ENCODE peak calls at places on chromosomes 6 and 20, in seven cellular contexts. One of them, this sample, is unnamed. For H3K27me3, the result is how much of the 10 kb centered on the place peaks cover.

GRCh38 chr6:18262812-18263560 is 1.3 kb downstream of the DEK start:
- ATAC-seq in left lung: no peak
- ATAC-seq in GM23338: no peak
- ATAC-seq in aorta: no peak
- ATAC-seq in HCT116: no peak
- ATAC-seq in K562: peak
- ATAC-seq in heart left ventricle: no peak
- ATAC-seq in this sample: no peak

GRCh38 chr6:130982941-130983456 is 80.0 kb downstream of the EPB41L2 start:
- ATAC-seq in heart left ventricle: no peak
- ATAC-seq in GM23338: no peak
- ATAC-seq in K562: no peak
- ATAC-seq in HCT116: no peak
- ATAC-seq in left lung: no peak
- ATAC-seq in aorta: no peak
- ATAC-seq in this sample: no peak

GRCh38 chr20:17680128-17680835 is 1.8 kb downstream of the RRBP1 start:
- ATAC-seq in aorta: no peak
- ATAC-seq in HCT116: no peak
- ATAC-seq in GM23338: no peak
- ATAC-seq in K562: no peak
- ATAC-seq in left lung: peak
- ATAC-seq in heart left ventricle: no peak
- ATAC-seq in this sample: no peak

GRCh38 chr6:114342826-114343781 is at the start of gene HS3ST5:
- ATAC-seq in GM23338: peak
- ATAC-seq in K562: peak
- ATAC-seq in heart left ventricle: no peak
- ATAC-seq in HCT116: peak
- ATAC-seq in left lung: peak
- ATAC-seq in aorta: peak
- ATAC-seq in this sample: peak

GRCh38 chr20:35497780-35498189 is 31.7 kb downstream of the C20orf173 start:
- ATAC-seq in heart left ventricle: peak
- ATAC-seq in aorta: peak
- ATAC-seq in K562: no peak
- ATAC-seq in left lung: peak
- ATAC-seq in HCT116: no peak
- ATAC-seq in GM23338: no peak
- ATAC-seq in this sample: peak

GRCh38 chr6:42068173-42068572 is 17.8 kb downstream of the TAF8 start:
- ATAC-seq in heart left ventricle: peak
- ATAC-seq in HCT116: no peak
- ATAC-seq in K562: no peak
- ATAC-seq in left lung: no peak
- ATAC-seq in aorta: no peak
- ATAC-seq in GM23338: no peak
- ATAC-seq in this sample: no peak

GRCh38 chr6:83292900-83293843 is 100.0 kb downstream of the RWDD2A start:
- ATAC-seq in aorta: no peak
- ATAC-seq in heart left ventricle: no peak
- ATAC-seq in K562: no peak
- ATAC-seq in left lung: no peak
- ATAC-seq in GM23338: no peak
- ATAC-seq in HCT116: no peak
- ATAC-seq in this sample: no peak

GRCh38 chr6:52144196-52145076 is 41.7 kb upstream of the IL17A start:
- ATAC-seq in HCT116: no peak
- ATAC-seq in heart left ventricle: no peak
- ATAC-seq in K562: no peak
- ATAC-seq in GM23338: no peak
- ATAC-seq in left lung: no peak
- ATAC-seq in aorta: no peak
- ATAC-seq in this sample: no peak

GRCh38 chr6:111445786-111446395 is 37.1 kb downstream of the REV3L start:
- ATAC-seq in heart left ventricle: no peak
- ATAC-seq in HCT116: no peak
- ATAC-seq in aorta: no peak
- ATAC-seq in left lung: no peak
- ATAC-seq in GM23338: no peak
- ATAC-seq in K562: no peak
- ATAC-seq in this sample: no peak

GRCh38 chr6:138601128-138601527 is 101.8 kb upstream of the NHSL1 start:
- ATAC-seq in left lung: peak
- ATAC-seq in GM23338: no peak
- ATAC-seq in HCT116: no peak
- ATAC-seq in K562: no peak
- ATAC-seq in heart left ventricle: no peak
- ATAC-seq in aorta: no peak
- ATAC-seq in this sample: no peak

GRCh38 chr20:51363813-51364212 is 178.7 kb downstream of the NFATC2 start:
- ATAC-seq in heart left ventricle: no peak
- ATAC-seq in left lung: no peak
- ATAC-seq in K562: no peak
- ATAC-seq in HCT116: no peak
- ATAC-seq in GM23338: no peak
- ATAC-seq in aorta: no peak
- ATAC-seq in this sample: no peak

GRCh38 chr20:15818651-15819071 is 754.6 kb downstream of the KIF16B start:
- ATAC-seq in aorta: no peak
- ATAC-seq in HCT116: no peak
- ATAC-seq in GM23338: peak
- ATAC-seq in left lung: peak
- ATAC-seq in K562: no peak
- ATAC-seq in heart left ventricle: no peak
- ATAC-seq in this sample: no peak

DNA sequence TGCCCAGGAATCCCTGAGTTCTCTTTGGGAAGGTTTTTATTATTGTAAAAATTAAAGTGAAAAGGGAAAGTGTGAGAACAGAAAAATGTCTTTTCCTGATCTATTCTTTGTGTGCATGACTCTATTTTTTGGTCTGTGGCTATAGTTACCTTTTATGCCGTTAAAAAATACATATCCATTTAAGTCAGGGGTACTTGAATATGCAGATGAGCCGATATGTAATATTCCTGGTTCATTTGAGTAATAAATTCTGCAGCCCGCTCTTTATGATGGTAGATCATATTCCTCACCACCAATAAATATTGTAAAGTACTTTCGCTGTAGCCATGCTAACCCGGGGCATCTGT is 503 bp upstream of the MYT1 start:
- ATAC-seq in GM23338: no peak
- ATAC-seq in heart left ventricle: no peak
- ATAC-seq in left lung: no peak
- ATAC-seq in HCT116: no peak
- ATAC-seq in K562: no peak
- ATAC-seq in aorta: no peak
- ATAC-seq in this sample: no peak
- H3K27me3 ChIP-seq in GM23338: under half
- H3K27me3 ChIP-seq in heart left ventricle: under half
- H3K27me3 ChIP-seq in left lung: half or more
- H3K27me3 ChIP-seq in HCT116: under half
- H3K27me3 ChIP-seq in K562: under half
- H3K27me3 ChIP-seq in aorta: under half
- H3K27me3 ChIP-seq in this sample: half or more

GRCh38 chr6:150891886-150892485 is 26.5 kb downstream of the MTHFD1L start:
- ATAC-seq in HCT116: peak
- ATAC-seq in K562: peak
- ATAC-seq in aorta: peak
- ATAC-seq in left lung: peak
- ATAC-seq in heart left ventricle: peak
- ATAC-seq in GM23338: peak
- ATAC-seq in this sample: peak

GRCh38 chr6:150897400-150897943 is 32.0 kb downstream of the MTHFD1L start:
- ATAC-seq in GM23338: no peak
- ATAC-seq in aorta: no peak
- ATAC-seq in heart left ventricle: no peak
- ATAC-seq in K562: no peak
- ATAC-seq in left lung: no peak
- ATAC-seq in HCT116: no peak
- ATAC-seq in this sample: no peak

GRCh38 chr6:150894935-150895686 is 29.6 kb downstream of the MTHFD1L start:
- ATAC-seq in HCT116: peak
- ATAC-seq in heart left ventricle: peak
- ATAC-seq in left lung: peak
- ATAC-seq in aorta: no peak
- ATAC-seq in K562: peak
- ATAC-seq in GM23338: peak
- ATAC-seq in this sample: no peak

GRCh38 chr6:150895898-150896632 is 30.6 kb downstream of the MTHFD1L start:
- ATAC-seq in heart left ventricle: no peak
- ATAC-seq in left lung: no peak
- ATAC-seq in aorta: no peak
- ATAC-seq in HCT116: no peak
- ATAC-seq in GM23338: no peak
- ATAC-seq in K562: no peak
- ATAC-seq in this sample: no peak

GRCh38 chr6:150894191-150894744 is 28.8 kb downstream of the MTHFD1L start:
- ATAC-seq in aorta: no peak
- ATAC-seq in K562: no peak
- ATAC-seq in HCT116: no peak
- ATAC-seq in left lung: no peak
- ATAC-seq in heart left ventricle: no peak
- ATAC-seq in GM23338: no peak
- ATAC-seq in this sample: no peak
- H3K4me3 ChIP-seq in aorta: no peak
- H3K4me3 ChIP-seq in K562: no peak
- H3K4me3 ChIP-seq in HCT116: no peak
- H3K4me3 ChIP-seq in left lung: no peak
- H3K4me3 ChIP-seq in heart left ventricle: no peak
- H3K4me3 ChIP-seq in GM23338: no peak
- H3K4me3 ChIP-seq in this sample: no peak

DNA sequence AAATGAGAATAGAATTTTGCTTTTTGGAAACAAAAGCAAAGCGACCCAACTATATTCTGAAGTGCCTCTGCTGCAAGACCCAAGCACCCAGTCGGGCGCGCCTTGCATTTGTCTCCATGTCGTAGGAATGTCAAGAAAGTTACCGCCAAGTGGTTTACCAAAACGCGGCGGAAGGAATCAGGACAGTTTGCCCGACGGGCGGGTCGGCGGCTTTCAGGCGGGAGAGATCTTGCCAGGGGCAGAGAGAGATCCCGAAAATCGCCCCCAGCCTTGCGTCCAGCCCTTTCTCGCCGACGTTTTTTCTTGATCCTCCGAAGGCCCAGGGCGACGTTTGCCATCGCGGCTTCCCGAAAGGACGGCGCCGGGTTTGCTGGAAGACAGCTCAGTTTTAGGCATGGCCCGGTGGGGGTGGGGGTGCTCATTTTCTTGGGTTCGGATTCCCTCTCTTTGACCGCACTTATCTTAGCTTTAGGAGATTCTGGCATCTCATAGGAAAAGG is 3.9 kb upstream of the LIN28B start:
- ATAC-seq in heart left ventricle: no peak
- ATAC-seq in aorta: no peak
- ATAC-seq in left lung: no peak
- ATAC-seq in K562: peak
- ATAC-seq in HCT116: no peak
- ATAC-seq in GM23338: peak
- ATAC-seq in this sample: no peak
- H3K27me3 ChIP-seq in heart left ventricle: half or more
- H3K27me3 ChIP-seq in aorta: under half
- H3K27me3 ChIP-seq in left lung: half or more
- H3K27me3 ChIP-seq in K562: under half
- H3K27me3 ChIP-seq in HCT116: under half
- H3K27me3 ChIP-seq in GM23338: under half
- H3K27me3 ChIP-seq in this sample: half or more

GRCh38 chr6:106099235-106099537 is 13.1 kb downstream of the PRDM1 start:
- ATAC-seq in left lung: no peak
- ATAC-seq in heart left ventricle: no peak
- ATAC-seq in GM23338: peak
- ATAC-seq in K562: peak
- ATAC-seq in HCT116: no peak
- ATAC-seq in aorta: no peak
- ATAC-seq in this sample: no peak

GRCh38 chr6:106102034-106102433 is 15.9 kb downstream of the PRDM1 start:
- ATAC-seq in aorta: no peak
- ATAC-seq in heart left ventricle: no peak
- ATAC-seq in K562: no peak
- ATAC-seq in GM23338: no peak
- ATAC-seq in left lung: no peak
- ATAC-seq in HCT116: no peak
- ATAC-seq in this sample: no peak

GRCh38 chr6:106098383-106099234 is 12.5 kb downstream of the PRDM1 start:
- ATAC-seq in aorta: peak
- ATAC-seq in GM23338: peak
- ATAC-seq in K562: peak
- ATAC-seq in HCT116: peak
- ATAC-seq in left lung: peak
- ATAC-seq in heart left ventricle: peak
- ATAC-seq in this sample: peak

GRCh38 chr6:106101466-106101865 is 15.3 kb downstream of the PRDM1 start:
- ATAC-seq in heart left ventricle: no peak
- ATAC-seq in K562: no peak
- ATAC-seq in aorta: no peak
- ATAC-seq in HCT116: no peak
- ATAC-seq in left lung: no peak
- ATAC-seq in GM23338: no peak
- ATAC-seq in this sample: no peak

GRCh38 chr6:106100755-106101154 is 14.6 kb downstream of the PRDM1 start:
- ATAC-seq in left lung: no peak
- ATAC-seq in aorta: no peak
- ATAC-seq in HCT116: no peak
- ATAC-seq in GM23338: no peak
- ATAC-seq in K562: no peak
- ATAC-seq in heart left ventricle: no peak
- ATAC-seq in this sample: no peak
- H3K4me3 ChIP-seq in left lung: no peak
- H3K4me3 ChIP-seq in aorta: no peak
- H3K4me3 ChIP-seq in HCT116: no peak
- H3K4me3 ChIP-seq in GM23338: no peak
- H3K4me3 ChIP-seq in K562: no peak
- H3K4me3 ChIP-seq in heart left ventricle: no peak
- H3K4me3 ChIP-seq in this sample: no peak

GRCh38 chr6:40586369-40586768 is 795 bp downstream of the LRFN2 start:
- ATAC-seq in heart left ventricle: no peak
- ATAC-seq in HCT116: no peak
- ATAC-seq in left lung: no peak
- ATAC-seq in aorta: no peak
- ATAC-seq in GM23338: peak
- ATAC-seq in K562: no peak
- ATAC-seq in this sample: no peak
- H3K27me3 ChIP-seq in heart left ventricle: under half
- H3K27me3 ChIP-seq in HCT116: under half
- H3K27me3 ChIP-seq in left lung: half or more
- H3K27me3 ChIP-seq in aorta: under half
- H3K27me3 ChIP-seq in GM23338: under half
- H3K27me3 ChIP-seq in K562: under half
- H3K27me3 ChIP-seq in this sample: half or more

DNA sequence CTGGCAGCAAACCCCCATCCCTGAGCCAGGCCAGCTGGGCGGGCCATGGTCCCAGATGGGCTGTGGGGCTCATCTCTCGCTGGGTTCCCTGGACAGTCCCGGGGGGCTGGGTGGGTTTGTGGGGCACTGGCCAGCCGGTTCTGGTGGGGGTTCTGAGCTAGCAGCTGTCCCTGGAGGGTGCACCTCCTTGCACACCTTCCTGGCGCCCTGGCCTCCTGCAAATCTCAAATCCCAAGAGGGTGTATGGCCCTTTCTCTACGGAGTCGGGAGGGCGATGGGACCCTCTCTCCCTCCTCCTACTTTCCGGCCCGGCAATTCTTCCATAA is 1.2 kb upstream of the LAMA5 start:
- ATAC-seq in left lung: no peak
- ATAC-seq in GM23338: no peak
- ATAC-seq in K562: no peak
- ATAC-seq in HCT116: no peak
- ATAC-seq in aorta: no peak
- ATAC-seq in heart left ventricle: no peak
- ATAC-seq in this sample: no peak
- H3K4me3 ChIP-seq in left lung: no peak
- H3K4me3 ChIP-seq in GM23338: peak
- H3K4me3 ChIP-seq in K562: no peak
- H3K4me3 ChIP-seq in HCT116: peak
- H3K4me3 ChIP-seq in aorta: no peak
- H3K4me3 ChIP-seq in heart left ventricle: peak
- H3K4me3 ChIP-seq in this sample: peak

This sample was measured in gastroesophageal sphincter.